ENCODE peak calls at places on chromosomes 2 and 18, in eight cellular contexts. One of them, this sample, is unnamed.

GRCh38 chr2:105576440-105577241 is 168.1 kb upstream of the NCK2 start:
- DNase-seq in activated T-cell treated with anti-CD3 and anti-CD28 coated beads, Interleukin-2, amount 50 U/mL, for 1 hour: peak; percentile 35
- DNase-seq in fibroblast of villous mesenchyme: peak; percentile 61
- DNase-seq in cardiac muscle cell: peak; percentile 85
- DNase-seq in right cardiac atrium: peak; percentile 42
- DNase-seq in H54: peak; percentile 61
- DNase-seq in midbrain: peak; percentile 47
- DNase-seq in ecto neural progenitor cell: peak; percentile 60
- DNase-seq in this sample: peak; percentile 86

GRCh38 chr2:217875138-217875537 is 127.7 kb downstream of the TNS1 start:
- DNase-seq in activated T-cell treated with anti-CD3 and anti-CD28 coated beads, Interleukin-2, amount 50 U/mL, for 1 hour: no peak
- DNase-seq in cardiac muscle cell: peak; percentile 26
- DNase-seq in right cardiac atrium: no peak
- DNase-seq in midbrain: no peak
- DNase-seq in fibroblast of villous mesenchyme: peak; percentile 13
- DNase-seq in H54: no peak
- DNase-seq in ecto neural progenitor cell: no peak
- DNase-seq in this sample: peak; percentile 51

GRCh38 chr18:48468151-48468550 is 59.0 kb upstream of the ZBTB7C start:
- DNase-seq in midbrain: no peak
- DNase-seq in fibroblast of villous mesenchyme: no peak
- DNase-seq in right cardiac atrium: no peak
- DNase-seq in cardiac muscle cell: no peak
- DNase-seq in ecto neural progenitor cell: no peak
- DNase-seq in activated T-cell treated with anti-CD3 and anti-CD28 coated beads, Interleukin-2, amount 50 U/mL, for 1 hour: no peak
- DNase-seq in H54: no peak
- DNase-seq in this sample: no peak

GRCh38 chr2:240921319-240922233 is 15.4 kb downstream of the CROCC2 start:
- DNase-seq in right cardiac atrium: peak; percentile 91
- DNase-seq in fibroblast of villous mesenchyme: peak; percentile 82
- DNase-seq in ecto neural progenitor cell: no peak
- DNase-seq in activated T-cell treated with anti-CD3 and anti-CD28 coated beads, Interleukin-2, amount 50 U/mL, for 1 hour: peak; percentile 14
- DNase-seq in cardiac muscle cell: peak; percentile 93
- DNase-seq in midbrain: no peak
- DNase-seq in H54: peak; percentile 98
- DNase-seq in this sample: peak; percentile 91

GRCh38 chr2:239265681-239266435 is 135.0 kb downstream of the HDAC4 start:
- DNase-seq in H54: no peak
- DNase-seq in right cardiac atrium: no peak
- DNase-seq in midbrain: no peak
- DNase-seq in fibroblast of villous mesenchyme: no peak
- DNase-seq in ecto neural progenitor cell: no peak
- DNase-seq in activated T-cell treated with anti-CD3 and anti-CD28 coated beads, Interleukin-2, amount 50 U/mL, for 1 hour: no peak
- DNase-seq in cardiac muscle cell: no peak
- DNase-seq in this sample: no peak

GRCh38 chr2:190338453-190338852 is 4.9 kb upstream of the INPP1 start:
- DNase-seq in right cardiac atrium: no peak
- DNase-seq in midbrain: no peak
- DNase-seq in H54: no peak
- DNase-seq in cardiac muscle cell: no peak
- DNase-seq in ecto neural progenitor cell: no peak
- DNase-seq in activated T-cell treated with anti-CD3 and anti-CD28 coated beads, Interleukin-2, amount 50 U/mL, for 1 hour: no peak
- DNase-seq in fibroblast of villous mesenchyme: no peak
- DNase-seq in this sample: no peak

GRCh38 chr18:56124186-56124585 is 514.2 kb downstream of the TXNL1 start:
- DNase-seq in right cardiac atrium: no peak
- DNase-seq in cardiac muscle cell: peak; percentile 23
- DNase-seq in activated T-cell treated with anti-CD3 and anti-CD28 coated beads, Interleukin-2, amount 50 U/mL, for 1 hour: no peak
- DNase-seq in midbrain: no peak
- DNase-seq in ecto neural progenitor cell: no peak
- DNase-seq in H54: no peak
- DNase-seq in fibroblast of villous mesenchyme: peak; percentile 21
- DNase-seq in this sample: peak; percentile 22

GRCh38 chr2:15943914-15944313 is 3.6 kb downstream of the MYCN start:
- DNase-seq in fibroblast of villous mesenchyme: no peak
- DNase-seq in activated T-cell treated with anti-CD3 and anti-CD28 coated beads, Interleukin-2, amount 50 U/mL, for 1 hour: no peak
- DNase-seq in right cardiac atrium: no peak
- DNase-seq in cardiac muscle cell: peak; percentile 51
- DNase-seq in H54: no peak
- DNase-seq in midbrain: peak; percentile 68
- DNase-seq in ecto neural progenitor cell: no peak
- DNase-seq in this sample: peak; percentile 37

GRCh38 chr2:101435011-101435862 is 39.7 kb downstream of the RFX8 start:
- DNase-seq in ecto neural progenitor cell: peak; percentile 86
- DNase-seq in right cardiac atrium: peak; percentile 73
- DNase-seq in fibroblast of villous mesenchyme: peak; percentile 70
- DNase-seq in activated T-cell treated with anti-CD3 and anti-CD28 coated beads, Interleukin-2, amount 50 U/mL, for 1 hour: no peak
- DNase-seq in midbrain: no peak
- DNase-seq in H54: no peak
- DNase-seq in cardiac muscle cell: peak; percentile 67
- DNase-seq in this sample: peak; percentile 62

GRCh38 chr18:57581301-57581934 is 5.1 kb downstream of the FECH start:
- DNase-seq in H54: no peak
- DNase-seq in midbrain: peak; percentile 35
- DNase-seq in fibroblast of villous mesenchyme: no peak
- DNase-seq in cardiac muscle cell: no peak
- DNase-seq in activated T-cell treated with anti-CD3 and anti-CD28 coated beads, Interleukin-2, amount 50 U/mL, for 1 hour: no peak
- DNase-seq in ecto neural progenitor cell: no peak
- DNase-seq in right cardiac atrium: no peak
- DNase-seq in this sample: no peak

GRCh38 chr18:7480853-7481252 is 86.3 kb upstream of the PTPRM start:
- DNase-seq in midbrain: no peak
- DNase-seq in fibroblast of villous mesenchyme: no peak
- DNase-seq in activated T-cell treated with anti-CD3 and anti-CD28 coated beads, Interleukin-2, amount 50 U/mL, for 1 hour: no peak
- DNase-seq in ecto neural progenitor cell: no peak
- DNase-seq in right cardiac atrium: no peak
- DNase-seq in cardiac muscle cell: no peak
- DNase-seq in H54: no peak
- DNase-seq in this sample: no peak

GRCh38 chr2:96117701-96118588 is 1.6 kb upstream of the ADRA2B start:
- DNase-seq in activated T-cell treated with anti-CD3 and anti-CD28 coated beads, Interleukin-2, amount 50 U/mL, for 1 hour: no peak
- DNase-seq in cardiac muscle cell: no peak
- DNase-seq in H54: no peak
- DNase-seq in right cardiac atrium: peak; percentile 38
- DNase-seq in midbrain: no peak
- DNase-seq in fibroblast of villous mesenchyme: no peak
- DNase-seq in ecto neural progenitor cell: no peak
- DNase-seq in this sample: no peak

This sample was measured in fibroblast of pulmonary artery.